ENCODE peak calls at places on chromosomes 13 and 19, in six cellular contexts. One of them, this sample, is unnamed.

GRCh38 chr13:44306401-44307192 is 67.0 kb upstream of the SERP2 start:
- DNase-seq in IMR-90: peak
- DNase-seq in H1: peak
- DNase-seq in H9: peak
- DNase-seq in mesenchymal stem cell: peak
- DNase-seq in trophoblast cell: no peak
- DNase-seq in this sample: peak

GRCh38 chr13:111184685-111185401 is 69.7 kb downstream of the ARHGEF7 start:
- DNase-seq in IMR-90: no peak
- DNase-seq in H1: no peak
- DNase-seq in H9: no peak
- DNase-seq in mesenchymal stem cell: no peak
- DNase-seq in trophoblast cell: no peak
- DNase-seq in this sample: no peak

GRCh38 chr13:41428155-41428554 is 29.2 kb upstream of the RGCC start:
- DNase-seq in IMR-90: no peak
- DNase-seq in H1: peak
- DNase-seq in H9: peak
- DNase-seq in mesenchymal stem cell: no peak
- DNase-seq in trophoblast cell: no peak
- DNase-seq in this sample: peak

GRCh38 chr19:33811736-33812387 is 15.2 kb downstream of the KCTD15 start:
- DNase-seq in IMR-90: peak
- DNase-seq in H1: no peak
- DNase-seq in H9: no peak
- DNase-seq in mesenchymal stem cell: no peak
- DNase-seq in trophoblast cell: no peak
- DNase-seq in this sample: no peak

GRCh38 chr19:20513179-20513934 is 52.2 kb downstream of the ZNF737 start:
- DNase-seq in IMR-90: no peak
- DNase-seq in H1: no peak
- DNase-seq in H9: no peak
- DNase-seq in mesenchymal stem cell: no peak
- DNase-seq in trophoblast cell: no peak
- DNase-seq in this sample: no peak

GRCh38 chr13:74273591-74273990 is 139.4 kb upstream of the KLF12 start:
- DNase-seq in IMR-90: no peak
- DNase-seq in H1: no peak
- DNase-seq in H9: no peak
- DNase-seq in mesenchymal stem cell: no peak
- DNase-seq in trophoblast cell: no peak
- DNase-seq in this sample: no peak

GRCh38 chr13:59373341-59373740 is 790.4 kb downstream of the DIAPH3 start:
- DNase-seq in IMR-90: no peak
- DNase-seq in H1: no peak
- DNase-seq in H9: no peak
- DNase-seq in mesenchymal stem cell: no peak
- DNase-seq in trophoblast cell: no peak
- DNase-seq in this sample: no peak

GRCh38 chr19:14718522-14719113 is 28.8 kb downstream of the ZNF333 start:
- DNase-seq in IMR-90: no peak
- DNase-seq in H1: no peak
- DNase-seq in H9: no peak
- DNase-seq in mesenchymal stem cell: peak
- DNase-seq in trophoblast cell: no peak
- DNase-seq in this sample: no peak

GRCh38 chr13:110400786-110401533 is 93.9 kb downstream of the COL4A2 start:
- DNase-seq in IMR-90: peak
- DNase-seq in H1: no peak
- DNase-seq in H9: no peak
- DNase-seq in mesenchymal stem cell: peak
- DNase-seq in trophoblast cell: no peak
- DNase-seq in this sample: no peak

GRCh38 chr13:48194392-48194754 is 38.6 kb upstream of the ITM2B start:
- DNase-seq in IMR-90: no peak
- DNase-seq in H1: no peak
- DNase-seq in H9: no peak
- DNase-seq in mesenchymal stem cell: no peak
- DNase-seq in trophoblast cell: no peak
- DNase-seq in this sample: no peak

GRCh38 chr19:18488838-18489626 is 32.8 kb downstream of the ELL start:
- DNase-seq in IMR-90: no peak
- DNase-seq in H1: peak
- DNase-seq in H9: peak
- DNase-seq in mesenchymal stem cell: peak
- DNase-seq in trophoblast cell: peak
- DNase-seq in this sample: peak

GRCh38 chr13:76048675-76049396 is 412.7 kb downstream of the LMO7 start:
- DNase-seq in IMR-90: no peak
- DNase-seq in H1: no peak
- DNase-seq in H9: no peak
- DNase-seq in mesenchymal stem cell: no peak
- DNase-seq in trophoblast cell: no peak
- DNase-seq in this sample: no peak

GRCh38 chr13:110177790-110178189 is 129.2 kb downstream of the COL4A1 start:
- DNase-seq in IMR-90: no peak
- DNase-seq in H1: no peak
- DNase-seq in H9: no peak
- DNase-seq in mesenchymal stem cell: no peak
- DNase-seq in trophoblast cell: no peak
- DNase-seq in this sample: no peak

GRCh38 chr19:5321851-5322681 is 18.5 kb downstream of the PTPRS start:
- DNase-seq in IMR-90: no peak
- DNase-seq in H1: no peak
- DNase-seq in H9: no peak
- DNase-seq in mesenchymal stem cell: no peak
- DNase-seq in trophoblast cell: no peak
- DNase-seq in this sample: no peak

GRCh38 chr19:13633522-13633922 is 127.2 kb upstream of the CACNA1A start:
- DNase-seq in IMR-90: no peak
- DNase-seq in H1: no peak
- DNase-seq in H9: no peak
- DNase-seq in mesenchymal stem cell: no peak
- DNase-seq in trophoblast cell: no peak
- DNase-seq in this sample: no peak
- H3K4ac ChIP-seq in IMR-90: peak
- H3K4ac ChIP-seq in H1: no peak
- H3K4ac ChIP-seq in H9: no peak
- H3K4ac ChIP-seq in mesenchymal stem cell: no peak
- H3K4ac ChIP-seq in trophoblast cell: no peak
- H3K4ac ChIP-seq in this sample: no peak

DNA sequence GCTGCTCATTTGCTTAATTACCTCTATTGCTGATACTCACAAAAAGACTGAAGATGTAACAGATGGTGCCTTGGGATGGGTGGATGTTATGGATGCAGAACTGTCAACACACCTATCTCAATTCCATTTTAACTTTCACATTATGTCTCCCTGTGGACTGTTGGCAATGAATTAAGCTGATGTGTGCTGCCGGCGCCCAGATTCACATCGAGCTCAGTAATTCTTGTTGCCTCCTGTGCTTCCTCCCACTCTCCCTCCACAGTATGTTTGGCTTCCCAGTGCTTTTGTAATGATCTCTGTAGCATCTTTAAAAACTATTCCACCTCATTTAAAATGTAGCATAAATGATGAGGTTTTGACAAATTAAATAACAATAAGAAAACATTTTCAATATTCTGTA is 100.0 kb upstream of the FAM216B start:
- DNase-seq in IMR-90: no peak
- DNase-seq in H1: no peak
- DNase-seq in H9: no peak
- DNase-seq in mesenchymal stem cell: no peak
- DNase-seq in trophoblast cell: no peak
- DNase-seq in this sample: no peak
- H3K14ac ChIP-seq in IMR-90: no peak
- H3K14ac ChIP-seq in H1: no peak
- H3K14ac ChIP-seq in H9: no peak
- H3K14ac ChIP-seq in mesenchymal stem cell: no peak
- H3K14ac ChIP-seq in trophoblast cell: no peak
- H3K14ac ChIP-seq in this sample: no peak

GRCh38 chr19:16076958-16077611 is 790 bp downstream of the TPM4 start:
- DNase-seq in IMR-90: no peak
- DNase-seq in H1: peak
- DNase-seq in H9: no peak
- DNase-seq in mesenchymal stem cell: no peak
- DNase-seq in trophoblast cell: no peak
- DNase-seq in this sample: no peak
- H2BK120ac ChIP-seq in IMR-90: peak
- H2BK120ac ChIP-seq in H1: no peak
- H2BK120ac ChIP-seq in H9: peak
- H2BK120ac ChIP-seq in mesenchymal stem cell: peak
- H2BK120ac ChIP-seq in trophoblast cell: peak
- H2BK120ac ChIP-seq in this sample: peak

GRCh38 chr19:49677901-49678674 is 1.0 kb downstream of the PRMT1 start:
- DNase-seq in IMR-90: peak
- DNase-seq in H1: peak
- DNase-seq in H9: peak
- DNase-seq in mesenchymal stem cell: peak
- DNase-seq in trophoblast cell: peak
- DNase-seq in this sample: peak
- H3K4ac ChIP-seq in IMR-90: peak
- H3K4ac ChIP-seq in H1: peak
- H3K4ac ChIP-seq in H9: no peak
- H3K4ac ChIP-seq in mesenchymal stem cell: no peak
- H3K4ac ChIP-seq in trophoblast cell: peak
- H3K4ac ChIP-seq in this sample: peak

GRCh38 chr13:53445682-53446081 is 417.1 kb downstream of the OLFM4 start:
- DNase-seq in IMR-90: no peak
- DNase-seq in H1: no peak
- DNase-seq in H9: no peak
- DNase-seq in mesenchymal stem cell: no peak
- DNase-seq in trophoblast cell: no peak
- DNase-seq in this sample: no peak
- H3K14ac ChIP-seq in IMR-90: no peak
- H3K14ac ChIP-seq in H1: no peak
- H3K14ac ChIP-seq in H9: no peak
- H3K14ac ChIP-seq in mesenchymal stem cell: no peak
- H3K14ac ChIP-seq in trophoblast cell: no peak
- H3K14ac ChIP-seq in this sample: no peak

DNA sequence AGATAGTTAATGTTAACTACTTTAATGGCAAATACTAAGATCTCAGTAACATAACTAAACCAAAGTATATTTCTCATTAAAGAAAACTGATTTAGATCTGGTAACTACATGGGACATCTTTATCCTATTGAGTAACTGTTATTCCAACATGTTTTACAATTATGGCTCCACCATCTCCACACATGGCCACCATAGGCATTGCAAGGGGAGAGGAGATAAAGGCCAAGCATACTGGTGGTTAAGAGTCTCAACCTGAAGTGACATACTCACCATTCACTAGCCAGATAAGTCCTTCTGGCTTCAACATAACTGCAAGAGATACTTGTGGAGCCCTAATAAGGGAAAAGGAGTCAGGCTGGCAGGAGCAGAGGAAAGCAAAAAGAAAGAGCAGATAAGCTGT is 1586.4 kb upstream of the SPRY2 start:
- DNase-seq in IMR-90: no peak
- DNase-seq in H1: no peak
- DNase-seq in H9: peak
- DNase-seq in mesenchymal stem cell: peak
- DNase-seq in trophoblast cell: no peak
- DNase-seq in this sample: no peak
- H2BK120ac ChIP-seq in IMR-90: no peak
- H2BK120ac ChIP-seq in H1: no peak
- H2BK120ac ChIP-seq in H9: no peak
- H2BK120ac ChIP-seq in mesenchymal stem cell: no peak
- H2BK120ac ChIP-seq in trophoblast cell: no peak
- H2BK120ac ChIP-seq in this sample: no peak

DNA sequence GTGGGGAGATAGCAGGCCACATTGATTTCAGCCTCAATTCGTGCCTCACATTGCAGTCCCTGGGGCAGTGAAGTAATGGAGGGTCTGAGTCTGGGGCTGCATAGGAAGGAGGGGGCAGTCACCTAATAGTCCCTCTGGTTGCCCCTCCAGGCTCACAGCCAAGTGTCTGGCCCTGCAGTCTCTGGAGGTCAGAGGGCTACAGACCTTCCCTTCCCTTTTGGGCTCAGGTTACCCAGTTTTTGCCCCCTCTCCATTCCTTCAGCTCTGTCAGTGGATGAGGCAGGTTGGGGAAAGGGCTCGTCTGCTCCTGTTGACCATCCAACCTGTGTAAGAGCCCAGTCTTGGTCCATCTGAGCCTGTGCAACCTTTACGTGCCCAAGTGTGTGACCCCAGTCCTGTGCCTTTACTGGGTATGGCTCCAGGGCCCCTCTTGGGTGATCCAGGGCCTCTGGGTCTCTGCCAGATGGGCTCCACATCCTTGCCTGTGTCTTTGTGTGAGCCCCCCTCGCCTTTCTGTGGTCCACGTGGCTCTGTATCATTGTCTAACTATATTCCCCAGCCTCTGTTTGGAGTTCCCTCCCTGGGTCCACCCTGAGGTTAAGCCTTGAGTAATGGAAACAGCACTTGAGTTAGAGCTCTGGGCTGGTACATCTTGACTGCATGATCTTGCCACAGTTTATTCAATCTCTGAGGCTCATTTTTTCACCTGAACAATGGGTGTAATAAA is 13.1 kb downstream of the CIC start:
- DNase-seq in IMR-90: peak
- DNase-seq in H1: peak
- DNase-seq in H9: no peak
- DNase-seq in mesenchymal stem cell: peak
- DNase-seq in trophoblast cell: no peak
- DNase-seq in this sample: no peak
- H3K4ac ChIP-seq in IMR-90: peak
- H3K4ac ChIP-seq in H1: peak
- H3K4ac ChIP-seq in H9: no peak
- H3K4ac ChIP-seq in mesenchymal stem cell: peak
- H3K4ac ChIP-seq in trophoblast cell: no peak
- H3K4ac ChIP-seq in this sample: no peak

GRCh38 chr19:55720214-55720746 is 17.9 kb downstream of the NLRP9 start:
- DNase-seq in IMR-90: no peak
- DNase-seq in H1: no peak
- DNase-seq in H9: no peak
- DNase-seq in mesenchymal stem cell: no peak
- DNase-seq in trophoblast cell: peak
- DNase-seq in this sample: no peak

GRCh38 chr19:55716531-55716930 is 21.7 kb downstream of the NLRP9 start:
- DNase-seq in IMR-90: no peak
- DNase-seq in H1: no peak
- DNase-seq in H9: no peak
- DNase-seq in mesenchymal stem cell: no peak
- DNase-seq in trophoblast cell: peak
- DNase-seq in this sample: no peak

GRCh38 chr19:55717251-55717650 is 21.0 kb downstream of the NLRP9 start:
- DNase-seq in IMR-90: no peak
- DNase-seq in H1: no peak
- DNase-seq in H9: no peak
- DNase-seq in mesenchymal stem cell: no peak
- DNase-seq in trophoblast cell: peak
- DNase-seq in this sample: no peak

GRCh38 chr19:55723491-55723890 is 14.7 kb downstream of the NLRP9 start:
- DNase-seq in IMR-90: no peak
- DNase-seq in H1: no peak
- DNase-seq in H9: no peak
- DNase-seq in mesenchymal stem cell: no peak
- DNase-seq in trophoblast cell: no peak
- DNase-seq in this sample: no peak

DNA sequence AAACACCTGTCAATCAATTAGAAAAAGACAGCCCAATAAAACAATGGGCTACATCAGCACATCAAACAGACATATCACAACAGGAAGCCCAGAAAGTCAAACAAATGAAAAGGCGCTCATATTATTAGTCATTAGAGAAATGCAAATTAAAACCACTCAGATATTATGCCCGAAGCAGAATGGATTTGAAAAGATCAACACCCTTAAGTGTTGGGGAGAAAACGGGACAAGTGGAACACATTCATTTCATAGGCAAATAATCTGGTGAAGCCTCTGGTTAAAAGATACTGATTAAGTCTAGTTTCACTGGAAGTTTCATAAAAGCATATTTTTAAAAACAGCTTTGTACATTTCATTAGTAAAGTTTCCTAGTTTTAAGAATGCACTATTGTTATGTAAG is 17.4 kb downstream of the NLRP9 start:
- DNase-seq in IMR-90: no peak
- DNase-seq in H1: no peak
- DNase-seq in H9: no peak
- DNase-seq in mesenchymal stem cell: no peak
- DNase-seq in trophoblast cell: no peak
- DNase-seq in this sample: no peak
- H3K14ac ChIP-seq in IMR-90: no peak
- H3K14ac ChIP-seq in H1: no peak
- H3K14ac ChIP-seq in H9: no peak
- H3K14ac ChIP-seq in mesenchymal stem cell: no peak
- H3K14ac ChIP-seq in trophoblast cell: no peak
- H3K14ac ChIP-seq in this sample: no peak